ENCODE peak calls at places on chromosomes 6 and 20, in nine cellular contexts. U, B, Q, V, M, J, H, R and L are unnamed samples.

GRCh38 chr6:30781697-30782424 is 37.5 kb upstream of the IER3 start:
- DNase-seq in U (peak; percentile 96), B (peak; percentile 99), Q (peak; percentile 98), V (peak; percentile 100), M (peak; percentile 97), J (no peak), H (no peak), R (peak; percentile 98), L (peak; percentile 100)

GRCh38 chr6:153436346-153436745 is 305.3 kb upstream of the RGS17 start:
- DNase-seq in U (no peak), B (no peak), Q (no peak), V (no peak), M (no peak), J (peak; percentile 15), H (no peak), R (no peak), L (no peak)

GRCh38 chr20:23668477-23668951 is 20.3 kb downstream of the CST4 start:
- DNase-seq in U (peak; percentile 63), B (peak; percentile 60), Q (no peak), V (peak; percentile 77), M (peak; percentile 72), J (peak; percentile 72), H (peak; percentile 69), R (no peak), L (peak; percentile 67)

GRCh38 chr6:52135217-52135616 is 47.8 kb upstream of the PKHD1 start:
- DNase-seq in U (no peak), B (no peak), Q (no peak), V (no peak), M (no peak), J (no peak), H (no peak), R (no peak), L (no peak)

GRCh38 chr6:14339711-14340590 is 222.4 kb downstream of the CD83 start:
- DNase-seq in U (no peak), B (no peak), Q (no peak), V (no peak), M (no peak), J (no peak), H (no peak), R (no peak), L (peak; percentile 49)

GRCh38 chr6:152053332-152053731 is 245.8 kb downstream of the ESR1 start:
- DNase-seq in U (no peak), B (no peak), Q (no peak), V (no peak), M (no peak), J (no peak), H (no peak), R (no peak), L (no peak)

GRCh38 chr6:106279179-106279578 is 46.4 kb downstream of the ATG5 start:
- DNase-seq in U (no peak), B (peak; percentile 17), Q (no peak), V (peak; percentile 56), M (no peak), J (no peak), H (no peak), R (no peak), L (peak; percentile 13)

GRCh38 chr6:79947191-79948173 is at the start of gene ELOVL4:
- DNase-seq in U (peak; percentile 74), B (peak; percentile 70), Q (peak; percentile 85), V (peak; percentile 78), M (peak; percentile 57), J (peak; percentile 91), H (peak; percentile 81), R (peak; percentile 23), L (peak; percentile 66)

GRCh38 chr6:108774555-108774954 is 73.7 kb upstream of the ARMC2 start:
- DNase-seq in U (no peak), B (no peak), Q (no peak), V (no peak), M (no peak), J (no peak), H (no peak), R (no peak), L (no peak)

GRCh38 chr6:144597511-144597910 is 312.4 kb downstream of the UTRN start:
- DNase-seq in U (no peak), B (no peak), Q (no peak), V (no peak), M (no peak), J (no peak), H (no peak), R (no peak), L (no peak)

GRCh38 chr6:39688494-39688893 is 36.7 kb downstream of the KIF6 start:
- DNase-seq in U (no peak), B (peak; percentile 82), Q (no peak), V (peak; percentile 95), M (no peak), J (no peak), H (no peak), R (peak; percentile 44), L (peak; percentile 5)

GRCh38 chr6:54846243-54846856 is at the start of gene FAM83B:
- DNase-seq in U (peak; percentile 67), B (no peak), Q (no peak), V (no peak), M (no peak), J (peak; percentile 82), H (peak; percentile 56), R (no peak), L (no peak)

GRCh38 chr6:27662770-27663169 is 189.9 kb upstream of the ZNF184 start:
- DNase-seq in U (no peak), B (no peak), Q (no peak), V (no peak), M (peak; percentile 29), J (no peak), H (no peak), R (no peak), L (no peak)

GRCh38 chr20:4726710-4727391 is 5.1 kb downstream of the PRND start:
- DNase-seq in U (no peak), B (peak; percentile 93), Q (no peak), V (peak; percentile 56), M (no peak), J (no peak), H (no peak), R (peak; percentile 80), L (peak; percentile 42)

GRCh38 chr6:40398034-40398679 is 189.0 kb downstream of the LRFN2 start:
- DNase-seq in U (no peak), B (no peak), Q (no peak), V (no peak), M (no peak), J (no peak), H (peak; percentile 28), R (no peak), L (no peak)

GRCh38 chr6:53646606-53647005 is 18.9 kb downstream of the KLHL31 start:
- DNase-seq in U (no peak), B (no peak), Q (no peak), V (no peak), M (no peak), J (no peak), H (no peak), R (no peak), L (no peak)

GRCh38 chr6:16064687-16065086 is 64.2 kb upstream of the MYLIP start:
- DNase-seq in U (no peak), B (no peak), Q (no peak), V (no peak), M (no peak), J (no peak), H (no peak), R (no peak), L (no peak)

GRCh38 chr6:19024737-19025136 is 637.6 kb downstream of the RNF144B start:
- DNase-seq in U (no peak), B (peak; percentile 37), Q (peak; percentile 63), V (peak; percentile 68), M (peak; percentile 34), J (peak; percentile 43), H (peak; percentile 28), R (no peak), L (peak; percentile 42)

GRCh38 chr6:47633141-47633540 is 65.2 kb upstream of the ADGRF4 start:
- DNase-seq in U (no peak), B (no peak), Q (no peak), V (peak; percentile 26), M (peak; percentile 21), J (no peak), H (no peak), R (peak; percentile 53), L (peak; percentile 34)
- TF ChIP-seq CTCF in U (no peak), B (no peak), Q (no peak), V (peak; percentile 13), M (peak; percentile 21), J (no peak), H (no peak), R (peak; percentile 35), L (peak; percentile 3)

DNA sequence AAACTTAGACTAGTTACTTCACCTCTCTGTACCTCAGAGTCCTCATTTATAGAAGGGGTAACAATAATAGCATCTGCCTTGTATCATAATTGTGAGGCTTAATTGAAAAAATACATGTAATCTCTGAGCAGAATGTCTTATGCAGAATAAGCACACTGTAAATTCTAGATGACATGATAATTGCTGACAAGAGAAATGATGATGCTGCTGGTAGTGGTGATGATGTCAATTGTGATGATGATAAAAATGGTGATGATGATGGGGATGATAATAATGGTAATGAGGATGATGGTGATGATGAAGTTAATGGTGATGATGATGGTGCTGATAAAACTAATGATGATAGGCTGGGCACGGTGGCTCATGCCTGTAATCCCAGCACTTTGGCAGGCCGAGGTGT is 346.1 kb upstream of the CDH4 start:
- DNase-seq in U (no peak), B (no peak), Q (no peak), V (no peak), M (no peak), J (no peak), H (no peak), R (no peak), L (no peak)
- TF ChIP-seq CTCF in U (no peak), B (no peak), Q (no peak), V (no peak), M (no peak), J (no peak), H (no peak), R (no peak), L (no peak)

GRCh38 chr20:35602851-35603495 is 12.7 kb upstream of the SPAG4 start:
- DNase-seq in U (no peak), B (no peak), Q (no peak), V (no peak), M (no peak), J (no peak), H (no peak), R (no peak), L (no peak)

GRCh38 chr20:35600176-35600995 is 15.2 kb upstream of the SPAG4 start:
- DNase-seq in U (no peak), B (no peak), Q (no peak), V (no peak), M (no peak), J (peak; percentile 59), H (peak; percentile 31), R (no peak), L (no peak)

GRCh38 chr20:35599776-35600120 is 15.9 kb upstream of the SPAG4 start:
- DNase-seq in U (no peak), B (no peak), Q (no peak), V (no peak), M (no peak), J (no peak), H (no peak), R (no peak), L (no peak)

GRCh38 chr20:35601990-35602389 is 13.6 kb upstream of the SPAG4 start:
- DNase-seq in U (no peak), B (no peak), Q (no peak), V (no peak), M (no peak), J (no peak), H (no peak), R (no peak), L (no peak)

GRCh38 chr20:35601021-35601973 is 14.3 kb upstream of the SPAG4 start:
- DNase-seq in U (peak; percentile 79), B (peak; percentile 72), Q (peak; percentile 84), V (peak; percentile 77), M (peak; percentile 79), J (peak; percentile 80), H (peak; percentile 80), R (peak; percentile 25), L (peak; percentile 67)
- TF ChIP-seq CTCF in U (no peak), B (peak; percentile 37), Q (peak; percentile 28), V (peak; percentile 50), M (peak; percentile 55), J (no peak), H (peak; percentile 14), R (peak; percentile 43), L (peak; percentile 45)

GRCh38 chr6:32255212-32256153 is 31.6 kb upstream of the NOTCH4 start:
- DNase-seq in U (peak; percentile 80), B (peak; percentile 92), Q (peak; percentile 86), V (peak; percentile 96), M (peak; percentile 82), J (peak; percentile 75), H (peak; percentile 68), R (peak; percentile 71), L (peak; percentile 94)
- TF ChIP-seq CTCF in U (peak; percentile 70), B (peak; percentile 80), Q (peak; percentile 67), V (peak; percentile 84), M (peak; percentile 66), J (peak; percentile 56), H (peak; percentile 62), R (peak; percentile 83), L (peak; percentile 89)